ENCODE peak calls at places on chromosomes 7 and 10, in nine cellular contexts. R is cardiac fibroblast; H is GM06990; L is activated CD4-positive, alpha-beta T cell treated with anti-CD3 and anti-CD28 coated beads for 24 hours; F is RPMI8226; V is adipocyte; J is fibroblast of mammary gland; P is GDM1; X is tibial nerve. M is an unnamed sample.
A peak's percentile ranks its signal among the peaks of the same experiment; 100 is the strongest.

GRCh38 chr7:100435401-100436304 is 644 bp downstream of the PPP1R35 start:
- DNase-seq in R (peak; percentile 33), H (peak; percentile 68), L (no peak), F (peak; percentile 73), V (peak; percentile 61), J (no peak), P (no peak), X (no peak), M (peak; percentile 18)

GRCh38 chr7:117048854-117049321 is 95.6 kb downstream of the ST7 start:
- DNase-seq in R (no peak), H (no peak), L (no peak), F (no peak), V (no peak), J (no peak), P (no peak), X (no peak), M (peak; percentile 98)

GRCh38 chr7:80145780-80146422 is 11.3 kb downstream of the GNAI1 start:
- DNase-seq in R (peak; percentile 90), H (no peak), L (no peak), F (no peak), V (peak; percentile 88), J (peak; percentile 70), P (no peak), X (no peak), M (no peak)

GRCh38 chr10:45534572-45534971 is 138.0 kb downstream of the ZFAND4 start:
- DNase-seq in R (no peak), H (no peak), L (no peak), F (no peak), V (no peak), J (no peak), P (no peak), X (no peak), M (no peak)

GRCh38 chr10:47311900-47312662 is 10.2 kb upstream of the GDF2 start:
- DNase-seq in R (peak; percentile 75), H (peak; percentile 48), L (peak; percentile 78), F (peak; percentile 78), V (peak; percentile 93), J (peak; percentile 51), P (peak; percentile 62), X (peak; percentile 81), M (peak; percentile 56)

GRCh38 chr7:82530361-82530760 is 86.8 kb upstream of the CACNA2D1 start:
- DNase-seq in R (no peak), H (no peak), L (no peak), F (no peak), V (no peak), J (no peak), P (no peak), X (no peak), M (no peak)

GRCh38 chr10:103845983-103846382 is 9.4 kb downstream of the SH3PXD2A start:
- DNase-seq in R (no peak), H (no peak), L (no peak), F (peak; percentile 60), V (no peak), J (no peak), P (peak; percentile 42), X (no peak), M (no peak)

GRCh38 chr10:75616874-75617478 is 185.6 kb downstream of the LRMDA start:
- DNase-seq in R (no peak), H (no peak), L (no peak), F (no peak), V (no peak), J (no peak), P (no peak), X (no peak), M (no peak)

GRCh38 chr7:897086-897485 is 20.7 kb downstream of the GET4 start:
- DNase-seq in R (no peak), H (no peak), L (no peak), F (no peak), V (no peak), J (no peak), P (no peak), X (no peak), M (no peak)

GRCh38 chr10:17668435-17669184 is 24.7 kb downstream of the STAM start:
- DNase-seq in R (no peak), H (no peak), L (no peak), F (no peak), V (no peak), J (no peak), P (no peak), X (no peak), M (peak; percentile 62)